ENCODE peak calls at places on chromosomes 6 and 20, in six cellular contexts. I is stomach, Z is SK-N-SH, M is ovary, C is A549, R is suprapubic skin. T is an unnamed sample.

GRCh38 chr6:168133186-168133585 is 54.2 kb upstream of the FRMD1 start:
- DNase-seq in M (peak; percentile 60), R (peak; percentile 68), C (no peak), Z (no peak), I (no peak), T (no peak)

GRCh38 chr6:7815716-7816115 is 89.8 kb downstream of the BMP6 start:
- DNase-seq in I (no peak), Z (no peak), R (no peak), C (no peak), M (no peak), T (no peak)

GRCh38 chr6:14689639-14690038 is 556.2 kb upstream of the JARID2 start:
- DNase-seq in I (no peak), C (no peak), M (no peak), R (no peak), Z (no peak), T (no peak)

GRCh38 chr6:53484409-53485280 is 60.3 kb downstream of the GCLC start:
- DNase-seq in I (peak; percentile 83), Z (peak; percentile 27), M (peak; percentile 48), R (peak; percentile 89), C (peak; percentile 67), T (peak; percentile 73)

GRCh38 chr6:168908166-168908565 is 345.5 kb downstream of the THBS2 start:
- DNase-seq in Z (no peak), I (no peak), M (no peak), R (no peak), C (no peak), T (no peak)

GRCh38 chr20:21518292-21518991 is 4.6 kb upstream of the NKX2-2 start:
- DNase-seq in Z (peak; percentile 21), R (no peak), I (no peak), C (no peak), M (no peak), T (no peak)

GRCh38 chr20:32477594-32478512 is 107.3 kb downstream of the NOL4L start:
- DNase-seq in Z (peak; percentile 29), M (no peak), R (no peak), I (peak; percentile 75), C (no peak), T (no peak)

GRCh38 chr20:24994186-24994465 is 1.6 kb upstream of the APMAP start:
- DNase-seq in C (no peak), Z (no peak), R (no peak), I (no peak), M (no peak), T (no peak)

GRCh38 chr6:125018136-125018535 is 55.9 kb downstream of the RNF217 start:
- DNase-seq in I (no peak), C (no peak), M (no peak), R (no peak), Z (no peak), T (no peak)

GRCh38 chr6:80477591-80478370 is 371.3 kb downstream of the BCKDHB start:
- DNase-seq in Z (no peak), M (no peak), C (no peak), I (no peak), R (no peak), T (no peak)

GRCh38 chr20:15362849-15363248 is 1025.4 kb upstream of the FLRT3 start:
- DNase-seq in R (no peak), Z (no peak), M (no peak), C (no peak), I (no peak), T (no peak)
- TF ChIP-seq EP300 in R (no peak), Z (no peak), M (no peak), C (no peak), I (no peak), T (no peak)

GRCh38 chr20:37456948-37457347 is 64.1 kb upstream of the NNAT start:
- DNase-seq in C (no peak), M (no peak), R (no peak), I (no peak), Z (no peak), T (no peak)
- H3K9me3 ChIP-seq in C (peaks cover 52% of the 10 kb centered on the region), M (peaks cover 3% of the 10 kb centered on the region), R (no peaks in the 10 kb centered on the region), I (peaks cover 60% of the 10 kb centered on the region), Z (no peaks in the 10 kb centered on the region), T (peaks cover 67% of the 10 kb centered on the region)

DNA sequence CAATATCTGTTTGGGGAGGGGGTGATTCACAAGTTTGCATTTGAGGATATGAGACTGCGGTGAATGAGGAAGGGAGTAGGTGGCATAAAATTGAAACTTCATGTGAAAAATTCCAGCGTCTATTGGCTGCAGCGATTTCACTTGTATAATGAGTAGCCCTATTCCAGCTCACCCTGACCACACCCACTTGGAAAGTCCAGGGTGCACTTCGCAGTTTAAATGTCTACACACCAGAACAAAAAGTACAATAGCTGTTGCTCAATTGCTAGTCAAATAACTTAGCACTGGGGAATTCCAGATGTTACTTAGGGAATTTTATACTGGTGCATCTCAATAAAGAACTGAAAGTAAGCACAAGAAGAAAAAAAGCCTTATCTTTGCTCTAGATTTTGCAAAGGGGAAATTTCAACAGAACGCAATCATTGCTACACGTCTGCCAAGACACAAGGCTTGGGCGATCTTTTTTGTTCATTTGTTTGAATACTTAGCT is 6.3 kb downstream of the TNFAIP3 start:
- DNase-seq in R (peak; percentile 89), Z (no peak), M (peak; percentile 67), C (peak; percentile 82), I (peak; percentile 78), T (peak; percentile 37)
- TF ChIP-seq EP300 in R (peak; percentile 30), Z (no peak), M (no peak), C (no peak), I (no peak), T (peak; percentile 93)

GRCh38 chr6:17562636-17563035 is 37.5 kb upstream of the FAM8A1 start:
- DNase-seq in C (no peak), Z (no peak), I (no peak), R (no peak), M (no peak), T (no peak)
- H3K9me3 ChIP-seq in C (peaks cover 10% of the 10 kb centered on the region), Z (peaks cover 7% of the 10 kb centered on the region), I (peaks cover 4% of the 10 kb centered on the region), R (no peaks in the 10 kb centered on the region), M (no peaks in the 10 kb centered on the region), T (peaks cover 13% of the 10 kb centered on the region)

T was measured in tibial nerve.